ENCODE peak calls at places on chromosomes 11 and 22, in seven cellular contexts. K, H, Q, G, S, A and Y are unnamed samples.
A peak's percentile ranks its signal among the peaks of the same experiment; 100 is the strongest.

GRCh38 chr22:37352481-37352880 is 70.2 kb downstream of the CYTH4 start:
- DNase-seq in S (no peak), Q (no peak), A (no peak), K (no peak), H (no peak), G (no peak), Y (no peak)

GRCh38 chr11:70872950-70873735 is 379.2 kb downstream of the SHANK2 start:
- DNase-seq in H (no peak), A (no peak), S (no peak), K (no peak), Q (no peak), G (no peak), Y (no peak)

GRCh38 chr11:13440100-13440855 is 22.7 kb downstream of the BTBD10 start:
- DNase-seq in H (no peak), G (peak; percentile 92), Q (peak; percentile 93), K (peak; percentile 13), S (no peak), A (no peak), Y (no peak)

GRCh38 chr11:127106142-127106541 is 105.6 kb upstream of the KIRREL3 start:
- DNase-seq in G (peak; percentile 4), A (no peak), S (no peak), K (no peak), Q (no peak), H (peak; percentile 47), Y (no peak)

GRCh38 chr11:88231894-88232482 is 56.7 kb upstream of the RAB38 start:
- DNase-seq in S (no peak), G (peak; percentile 56), H (no peak), A (no peak), Q (peak; percentile 57), K (no peak), Y (no peak)

GRCh38 chr22:26724414-26724813 is 67.0 kb downstream of the MIAT start:
- DNase-seq in Q (no peak), H (no peak), S (no peak), A (no peak), G (no peak), K (no peak), Y (no peak)

GRCh38 chr11:33660962-33661361 is 39.7 kb downstream of the C11orf91 start:
- DNase-seq in G (no peak), K (no peak), Q (no peak), S (no peak), A (no peak), H (no peak), Y (no peak)

GRCh38 chr11:113881856-113882255 is 6.5 kb upstream of the USP28 start:
- DNase-seq in H (no peak), K (no peak), S (no peak), Q (no peak), G (peak; percentile 69), A (no peak), Y (no peak)

GRCh38 chr11:23727821-23728220 is 769.0 kb upstream of the LUZP2 start:
- DNase-seq in G (peak; percentile 49), S (no peak), A (no peak), Q (no peak), H (no peak), K (no peak), Y (no peak)

GRCh38 chr11:99814738-99815137 is 794.0 kb downstream of the CNTN5 start:
- DNase-seq in H (no peak), A (no peak), Q (no peak), S (no peak), G (no peak), K (no peak), Y (no peak)

GRCh38 chr11:66745356-66746235 is 16.6 kb upstream of the SPTBN2 start:
- DNase-seq in G (peak; percentile 68), K (no peak), A (peak; percentile 80), H (no peak), S (peak; percentile 23), Q (no peak), Y (no peak)

GRCh38 chr11:110355011-110355744 is 58.8 kb upstream of the RDX start:
- DNase-seq in H (no peak), K (no peak), Q (no peak), A (no peak), G (no peak), S (no peak), Y (no peak)

GRCh38 chr11:114281388-114281956 is 14.7 kb upstream of the NNMT start:
- DNase-seq in H (no peak), A (no peak), S (no peak), Q (peak; percentile 81), G (no peak), K (no peak), Y (no peak)

GRCh38 chr11:1333091-1333772 is 23.8 kb upstream of the TOLLIP start:
- DNase-seq in A (no peak), S (no peak), G (no peak), K (no peak), Q (no peak), H (no peak), Y (no peak)

GRCh38 chr22:46688949-46689348 is 49.1 kb downstream of the CERK start:
- DNase-seq in S (no peak), H (no peak), G (no peak), Q (no peak), A (peak; percentile 83), K (no peak), Y (no peak)

GRCh38 chr11:43508511-43508918 is 149.8 kb downstream of the TTC17 start:
- DNase-seq in A (peak; percentile 43), H (no peak), G (peak; percentile 89), Q (peak; percentile 19), K (no peak), S (no peak), Y (no peak)

GRCh38 chr11:14237333-14237988 is 121.5 kb downstream of the RRAS2 start:
- DNase-seq in K (no peak), S (no peak), Q (no peak), A (no peak), H (no peak), G (no peak), Y (no peak)

GRCh38 chr11:126354631-126355323 is 709 bp upstream of the ST3GAL4 start:
- DNase-seq in Q (no peak), K (no peak), G (no peak), S (no peak), H (no peak), A (no peak), Y (no peak)

GRCh38 chr11:107825875-107826274 is 32.7 kb downstream of the SLC35F2 start:
- DNase-seq in G (no peak), K (no peak), Q (no peak), H (no peak), A (no peak), S (no peak), Y (no peak)
- TF ChIP-seq CTCF in G (no peak), K (no peak), Q (no peak), H (no peak), A (no peak), S (no peak), Y (no peak)

GRCh38 chr11:96390403-96390830 is 604 bp downstream of the JRKL start:
- DNase-seq in H (no peak), K (no peak), Q (peak; percentile 64), A (no peak), S (no peak), G (no peak), Y (no peak)

GRCh38 chr11:96389604-96390402 is at the start of the genes CCDC82 and JRKL:
- DNase-seq in A (peak; percentile 99), S (peak; percentile 96), G (peak; percentile 98), K (peak; percentile 96), Q (peak; percentile 97), H (peak; percentile 98), Y (peak; percentile 98)

GRCh38 chr11:96388891-96389603 is 665 bp downstream of the CCDC82 start:
- DNase-seq in S (no peak), G (peak; percentile 45), Q (no peak), H (no peak), K (no peak), A (no peak), Y (no peak)

GRCh38 chr11:96393753-96394348 is 4.0 kb downstream of the JRKL start:
- DNase-seq in S (no peak), G (peak; percentile 52), Q (peak; percentile 61), A (no peak), K (no peak), H (no peak), Y (no peak)

GRCh38 chr11:96391698-96392307 is 2.0 kb downstream of the JRKL start:
- DNase-seq in S (no peak), A (no peak), K (no peak), H (no peak), Q (no peak), G (peak; percentile 23), Y (no peak)
- TF ChIP-seq CTCF in S (no peak), A (no peak), K (no peak), H (no peak), Q (no peak), G (no peak), Y (no peak)

DNA sequence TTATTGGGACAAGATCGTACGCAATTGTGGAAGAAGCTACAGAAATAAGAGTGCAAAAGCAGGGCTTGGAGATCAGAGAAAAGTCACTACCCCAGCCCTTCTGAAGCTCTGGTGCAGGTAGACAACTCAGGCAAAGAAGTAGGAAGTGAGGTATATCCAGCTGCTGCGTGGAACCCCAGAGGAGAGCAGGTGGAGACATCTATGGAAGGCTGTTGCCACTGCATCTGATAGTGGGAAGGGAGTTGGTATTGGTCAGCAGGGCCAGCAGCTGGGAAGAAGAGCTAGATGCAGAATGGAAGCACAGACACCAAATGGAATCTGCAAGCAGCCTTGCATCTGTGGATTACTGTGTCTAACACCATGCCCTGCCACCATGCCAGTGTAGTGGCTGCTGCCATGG is 165.1 kb downstream of the WNT11 start:
- DNase-seq in A (no peak), G (no peak), H (no peak), Q (no peak), K (no peak), S (no peak), Y (no peak)
- TF ChIP-seq CTCF in A (no peak), G (no peak), H (no peak), Q (no peak), K (no peak), S (no peak), Y (no peak)

DNA sequence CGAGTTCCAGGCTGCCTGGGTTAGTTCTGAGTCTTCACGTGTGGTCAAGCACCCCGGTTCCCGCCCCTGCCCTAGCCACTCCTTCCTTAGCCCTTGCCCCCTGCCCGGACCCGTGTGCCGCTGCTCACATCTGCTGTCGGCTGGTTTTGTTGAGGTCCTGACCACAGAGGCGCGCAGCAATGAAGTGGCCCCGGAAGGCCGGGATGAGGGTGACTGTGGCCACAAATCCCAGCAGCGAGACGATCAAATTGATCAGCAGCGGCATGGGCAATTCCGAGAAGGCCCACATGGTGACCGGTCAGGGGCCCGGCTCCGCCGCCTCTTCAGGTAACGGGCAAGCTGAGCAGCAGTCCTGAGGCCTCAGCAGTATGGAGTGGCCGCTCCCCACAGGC is 290 bp downstream of the DPAGT1 start:
- DNase-seq in A (no peak), K (no peak), G (no peak), H (peak; percentile 54), Q (no peak), S (no peak), Y (no peak)
- TF ChIP-seq CTCF in A (no peak), K (peak; percentile 8), G (no peak), H (peak; percentile 37), Q (peak; percentile 6), S (no peak), Y (no peak)